ENCODE peak calls at places on chromosomes 2 and 18, in eight cellular contexts. J, N, S, X, Z, Q, O and C are unnamed samples.

GRCh38 chr18:9022397-9023170 is 79.9 kb upstream of the NDUFV2 start:
- DNase-seq in J (peak), S (no peak), O (no peak), N (no peak), X (peak), Z (no peak), Q (no peak), C (no peak)

GRCh38 chr2:128401680-128402079 is 83.0 kb upstream of the HS6ST1 start:
- DNase-seq in Q (no peak), S (no peak), N (no peak), O (no peak), Z (peak), J (no peak), X (peak), C (no peak)

GRCh38 chr2:165573534-165574461 is 104.3 kb downstream of the CSRNP3 start:
- DNase-seq in X (no peak), S (no peak), J (peak), N (no peak), Q (peak), Z (peak), O (peak), C (no peak)

GRCh38 chr18:56884511-56884910 is 233.4 kb downstream of the WDR7 start:
- DNase-seq in N (no peak), Q (no peak), S (no peak), X (no peak), Z (no peak), O (no peak), J (no peak), C (no peak)

GRCh38 chr18:63181706-63182105 is 137.9 kb downstream of the BCL2 start:
- DNase-seq in O (no peak), S (no peak), Q (no peak), X (no peak), J (no peak), N (no peak), Z (no peak), C (no peak)

GRCh38 chr2:143261986-143262784 is 133.0 kb downstream of the ARHGAP15 start:
- DNase-seq in O (no peak), S (no peak), X (no peak), Z (no peak), Q (no peak), N (peak), J (no peak), C (peak)

GRCh38 chr2:161076936-161077335 is 83.3 kb upstream of the TANK start:
- DNase-seq in N (no peak), Z (no peak), X (no peak), J (no peak), S (no peak), O (no peak), Q (no peak), C (no peak)

GRCh38 chr2:172829229-172829628 is 93.6 kb downstream of the RAPGEF4 start:
- DNase-seq in S (peak), Q (no peak), X (no peak), Z (no peak), O (peak), J (peak), N (no peak), C (no peak)

GRCh38 chr2:105786231-105787230 is 41.8 kb downstream of the NCK2 start:
- DNase-seq in J (no peak), Q (no peak), S (no peak), N (no peak), X (no peak), O (no peak), Z (no peak), C (peak)

GRCh38 chr2:166613226-166613625 is 119.2 kb upstream of the SCN7A start:
- DNase-seq in X (no peak), J (no peak), S (no peak), Z (no peak), O (no peak), Q (no peak), N (no peak), C (no peak)

GRCh38 chr2:206201075-206201848 is 41.6 kb downstream of the EEF1B2 start:
- DNase-seq in Z (no peak), Q (no peak), N (no peak), O (no peak), J (no peak), S (no peak), X (no peak), C (no peak)

GRCh38 chr2:26068602-26069298 is 34.9 kb downstream of the RAB10 start:
- DNase-seq in Q (no peak), J (peak), Z (no peak), N (no peak), O (peak), X (no peak), S (peak), C (peak)

GRCh38 chr2:213451542-213452256 is 167.4 kb downstream of the SPAG16 start:
- DNase-seq in Z (no peak), X (no peak), Q (no peak), S (no peak), O (no peak), J (no peak), N (no peak), C (no peak)

GRCh38 chr2:42961385-42961800 is 169.0 kb upstream of the HAAO start:
- DNase-seq in Q (peak), J (peak), X (peak), S (no peak), O (no peak), N (no peak), Z (peak), C (no peak)

GRCh38 chr18:76339246-76339620 is 155.8 kb downstream of the ZNF516 start:
- DNase-seq in O (no peak), J (no peak), X (no peak), N (no peak), Z (no peak), Q (no peak), S (no peak), C (no peak)

GRCh38 chr2:111200333-111200879 is 79.7 kb downstream of the BCL2L11 start:
- DNase-seq in X (no peak), N (no peak), Q (no peak), Z (no peak), O (no peak), J (no peak), S (no peak), C (no peak)

GRCh38 chr2:114022360-114023085 is 132.6 kb downstream of the ACTR3 start:
- DNase-seq in S (peak), Z (no peak), N (no peak), O (no peak), Q (no peak), X (no peak), J (peak), C (no peak)

GRCh38 chr18:79396431-79397287 is 929 bp downstream of the NFATC1 start:
- DNase-seq in O (no peak), J (peak), Q (peak), X (peak), Z (peak), N (peak), S (peak), C (no peak)

GRCh38 chr18:35728676-35729075 is 147.1 kb downstream of the GALNT1 start:
- DNase-seq in Q (no peak), X (no peak), S (no peak), O (no peak), Z (no peak), J (no peak), N (no peak), C (no peak)

GRCh38 chr18:73677458-73677857 is 470.2 kb downstream of the FBXO15 start:
- DNase-seq in Z (no peak), Q (no peak), J (no peak), O (no peak), S (no peak), N (no peak), X (no peak), C (no peak)

GRCh38 chr2:19358242-19359020 is at the start of gene OSR1:
- DNase-seq in Q (peak), O (peak), J (peak), X (peak), Z (peak), S (peak), N (no peak), C (no peak)

GRCh38 chr2:152421521-152422367 is 86.8 kb downstream of the FMNL2 start:
- DNase-seq in S (peak), Z (no peak), X (no peak), O (peak), N (no peak), J (peak), Q (no peak), C (peak)

GRCh38 chr18:52175406-52175805 is 164.6 kb upstream of the DCC start:
- DNase-seq in Z (no peak), J (no peak), S (no peak), O (no peak), X (no peak), N (no peak), Q (no peak), C (no peak)

GRCh38 chr18:59079264-59079972 is 60.3 kb upstream of the SEC11C start:
- DNase-seq in X (no peak), N (no peak), J (no peak), O (peak), S (no peak), Q (no peak), Z (no peak), C (no peak)

GRCh38 chr2:188379748-188380147 is 88.1 kb downstream of the GULP1 start:
- DNase-seq in N (no peak), O (no peak), Z (no peak), J (no peak), X (no peak), Q (no peak), S (no peak), C (no peak)

GRCh38 chr2:171318463-171318934 is 115.3 kb downstream of the METTL8 start:
- DNase-seq in Q (peak), J (peak), N (no peak), O (no peak), S (peak), X (no peak), Z (peak), C (no peak)

GRCh38 chr2:120939595-120940318 is 204.1 kb downstream of the GLI2 start:
- DNase-seq in O (no peak), S (peak), Q (no peak), X (no peak), Z (no peak), N (no peak), J (peak), C (no peak)

GRCh38 chr2:189698020-189698887 is 23.8 kb downstream of the ANKAR start:
- DNase-seq in O (no peak), J (peak), X (no peak), S (peak), N (peak), Q (no peak), Z (no peak), C (peak)

GRCh38 chr2:18883626-18884456 is 294.5 kb upstream of the NT5C1B start:
- DNase-seq in O (no peak), Z (no peak), S (peak), N (no peak), X (no peak), J (peak), Q (no peak), C (peak)

GRCh38 chr2:119071476-119071875 is 87.1 kb downstream of the C1QL2 start:
- DNase-seq in N (no peak), Z (no peak), O (no peak), Q (no peak), J (no peak), S (no peak), X (no peak), C (no peak)

GRCh38 chr2:219916261-219916660 is 288.8 kb downstream of the SLC4A3 start:
- DNase-seq in O (no peak), X (no peak), S (no peak), J (no peak), Z (no peak), N (no peak), Q (no peak), C (no peak)

GRCh38 chr2:187988348-187988747 is 303.3 kb upstream of the GULP1 start:
- DNase-seq in Z (no peak), Q (no peak), J (no peak), N (no peak), X (no peak), S (no peak), O (no peak), C (no peak)

GRCh38 chr2:41725901-41726300 is 321.9 kb upstream of the PKDCC start:
- DNase-seq in N (no peak), S (no peak), J (no peak), O (no peak), X (no peak), Z (no peak), Q (no peak), C (no peak)